ENCODE peak calls at places on chromosomes 16 and 17, in four cellular contexts. Q is IMR-90; J is CD8-positive, alpha-beta T cell; X is suprapubic skin. E is an unnamed sample. For H3K27me3, the result is how much of the 10 kb centered on the place peaks cover.

GRCh38 chr17:27630607-27631408 is at the start of gene LGALS9:
- DNase-seq in Q (peak), J (peak), X (no peak), E (no peak)

GRCh38 chr17:81691608-81692007 is 7.8 kb downstream of the HGS start:
- DNase-seq in Q (no peak), J (no peak), X (no peak), E (no peak)

GRCh38 chr17:49616546-49617205 is 41.0 kb downstream of the NXPH3 start:
- DNase-seq in Q (no peak), J (no peak), X (no peak), E (no peak)

GRCh38 chr17:76102944-76103273 is 678 bp downstream of the EXOC7 start:
- DNase-seq in Q (no peak), J (no peak), X (no peak), E (no peak)

GRCh38 chr17:78458739-78459335 is 80.4 kb downstream of the PGS1 start:
- DNase-seq in Q (no peak), J (no peak), X (no peak), E (no peak)

GRCh38 chr16:79089735-79090284 is 510.7 kb downstream of the MAF start:
- DNase-seq in Q (no peak), J (peak), X (no peak), E (no peak)

GRCh38 chr16:49437344-49437743 is 63.7 kb downstream of the C16orf78 start:
- DNase-seq in Q (no peak), J (no peak), X (peak), E (no peak)

GRCh38 chr17:83036666-83037065 is 42.7 kb upstream of the METRNL start:
- DNase-seq in Q (no peak), J (no peak), X (no peak), E (no peak)

GRCh38 chr17:20234266-20234665 is 225.1 kb downstream of the SPECC1 start:
- DNase-seq in Q (no peak), J (peak), X (no peak), E (no peak)

GRCh38 chr17:13273744-13274295 is 256.0 kb upstream of the ELAC2 start:
- DNase-seq in Q (peak), J (no peak), X (no peak), E (no peak)

GRCh38 chr16:89909777-89910716 is 8.6 kb upstream of the MC1R start:
- DNase-seq in Q (peak), J (peak), X (peak), E (no peak)

GRCh38 chr17:38448208-38448776 is 20.0 kb downstream of the ARHGAP23 start:
- DNase-seq in Q (peak), J (no peak), X (no peak), E (no peak)

GRCh38 chr16:927931-928330 is 42.9 kb downstream of the LMF1 start:
- DNase-seq in Q (no peak), J (no peak), X (no peak), E (no peak)

GRCh38 chr17:15502315-15503112 is 35.1 kb upstream of the CDRT4 start:
- DNase-seq in Q (peak), J (peak), X (peak), E (peak)

GRCh38 chr16:58048914-58049696 is 23.6 kb downstream of the MMP15 start:
- DNase-seq in Q (no peak), J (no peak), X (no peak), E (no peak)

GRCh38 chr16:6484931-6485330 is 847.7 kb upstream of the RBFOX1 start:
- DNase-seq in Q (no peak), J (no peak), X (no peak), E (no peak)

GRCh38 chr17:44105941-44106340 is 17.5 kb downstream of the HDAC5 start:
- DNase-seq in Q (no peak), J (no peak), X (no peak), E (no peak)

GRCh38 chr16:76108460-76108859 is 168.7 kb upstream of the CNTNAP4 start:
- DNase-seq in Q (no peak), J (no peak), X (no peak), E (no peak)

GRCh38 chr16:72291531-72291981 is 119.6 kb upstream of the PMFBP1 start:
- DNase-seq in Q (peak), J (no peak), X (no peak), E (no peak)

GRCh38 chr16:11909653-11910551 is 5.9 kb downstream of the GSPT1 start:
- DNase-seq in Q (peak), J (no peak), X (no peak), E (no peak)

GRCh38 chr17:28648698-28649097 is 3.7 kb upstream of the BLTP2 start:
- DNase-seq in Q (no peak), J (no peak), X (no peak), E (no peak)

GRCh38 chr17:77352996-77353395 is 212.2 kb downstream of the SEC14L1 start:
- DNase-seq in Q (no peak), J (no peak), X (no peak), E (no peak)

GRCh38 chr17:75271233-75271954 is 363 bp upstream of the MIF4GD start:
- DNase-seq in Q (no peak), J (peak), X (peak), E (no peak)

GRCh38 chr16:72068930-72069329 is 5.9 kb downstream of the HPR start:
- DNase-seq in Q (peak), J (no peak), X (no peak), E (no peak)

GRCh38 chr17:55286681-55287589 is 22.2 kb downstream of the HLF start:
- DNase-seq in Q (peak), J (no peak), X (no peak), E (no peak)

GRCh38 chr17:57868007-57868774 is 18.3 kb upstream of the MRPS23 start:
- DNase-seq in Q (peak), J (peak), X (peak), E (peak)

GRCh38 chr17:75771334-75772281 is 6.6 kb upstream of the GALK1 start:
- DNase-seq in Q (peak), J (no peak), X (peak), E (no peak)

GRCh38 chr17:43755389-43755875 is 3.2 kb downstream of the SOST start:
- DNase-seq in Q (peak), J (no peak), X (no peak), E (no peak)

GRCh38 chr17:19753661-19754463 is 5.8 kb upstream of the ALDH3A1 start:
- DNase-seq in Q (no peak), J (no peak), X (no peak), E (no peak)

GRCh38 chr17:9028632-9029570 is 7.6 kb downstream of the NTN1 start:
- DNase-seq in Q (no peak), J (no peak), X (no peak), E (no peak)

GRCh38 chr16:87458424-87458915 is 34.4 kb downstream of the ZCCHC14 start:
- DNase-seq in Q (no peak), J (no peak), X (no peak), E (no peak)

GRCh38 chr16:17359778-17360177 is 111.0 kb downstream of the XYLT1 start:
- DNase-seq in Q (peak), J (no peak), X (no peak), E (no peak)

GRCh38 chr17:61837175-61838051 is 25.9 kb downstream of the BRIP1 start:
- DNase-seq in Q (peak), J (peak), X (no peak), E (no peak)

GRCh38 chr17:64507418-64507766 is 615 bp downstream of the CEP95 start:
- DNase-seq in Q (peak), J (no peak), X (peak), E (no peak)

GRCh38 chr16:12119037-12119436 is 142.5 kb downstream of the SNX29 start:
- DNase-seq in Q (no peak), J (no peak), X (no peak), E (no peak)

GRCh38 chr17:68463211-68463990 is 6.1 kb upstream of the WIPI1 start:
- DNase-seq in Q (no peak), J (no peak), X (no peak), E (no peak)

GRCh38 chr17:68460715-68461114 is 3.4 kb upstream of the WIPI1 start:
- DNase-seq in Q (no peak), J (no peak), X (no peak), E (no peak)

GRCh38 chr17:68461589-68461988 is 4.3 kb upstream of the WIPI1 start:
- DNase-seq in Q (no peak), J (no peak), X (no peak), E (no peak)

GRCh38 chr17:68461122-68461539 is 3.8 kb upstream of the WIPI1 start:
- DNase-seq in Q (no peak), J (no peak), X (no peak), E (no peak)

GRCh38 chr17:68462381-68463210 is 5.3 kb upstream of the WIPI1 start:
- DNase-seq in Q (peak), J (peak), X (peak), E (no peak)
- H3K27ac ChIP-seq in Q (no peak), J (no peak), X (no peak), E (no peak)

DNA sequence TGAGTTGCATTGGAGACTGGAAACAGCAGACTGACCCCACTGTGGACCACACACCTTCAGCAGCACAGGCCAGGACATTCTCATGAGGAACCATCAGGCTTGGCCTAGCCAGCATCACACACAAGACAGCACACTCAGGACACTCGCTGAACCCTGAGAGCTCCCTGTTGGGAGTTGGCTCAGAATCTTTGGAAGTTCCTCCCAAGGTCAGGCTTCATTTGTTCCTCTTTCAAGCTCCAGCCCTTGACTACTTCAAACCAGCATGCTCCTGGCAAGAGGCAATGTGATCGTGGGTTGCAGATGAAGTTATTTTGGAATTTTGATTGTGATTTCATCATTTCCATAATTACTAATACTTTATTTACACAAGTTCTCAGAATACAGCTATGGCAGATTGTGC is 2.1 kb downstream of the MT1H start:
- DNase-seq in Q (peak), J (no peak), X (no peak), E (no peak)
- H3K27me3 ChIP-seq in Q (half or more), J (under half), X (under half), E (under half)

GRCh38 chr16:77723108-77723514 is 797 bp downstream of the NUDT7 start:
- DNase-seq in Q (peak), J (no peak), X (no peak), E (no peak)

GRCh38 chr16:77722315-77723107 is at the start of gene NUDT7:
- DNase-seq in Q (peak), J (peak), X (peak), E (peak)

GRCh38 chr16:77724174-77724573 is 1.9 kb downstream of the NUDT7 start:
- DNase-seq in Q (no peak), J (no peak), X (no peak), E (no peak)

GRCh38 chr16:77721752-77722314 is 481 bp upstream of the NUDT7 start:
- DNase-seq in Q (no peak), J (no peak), X (no peak), E (no peak)
- H3K4me3 ChIP-seq in Q (no peak), J (peak), X (peak), E (peak)

GRCh38 chr16:52497067-52497816 is 49.7 kb downstream of the TOX3 start:
- DNase-seq in Q (no peak), J (no peak), X (no peak), E (no peak)
- H3K27ac ChIP-seq in Q (no peak), J (no peak), X (no peak), E (no peak)

GRCh38 chr17:690346-690745 is 24.3 kb downstream of the VPS53 start:
- DNase-seq in Q (no peak), J (no peak), X (no peak), E (no peak)
- H3K27me3 ChIP-seq in Q (under half), J (under half), X (under half), E (under half)

DNA sequence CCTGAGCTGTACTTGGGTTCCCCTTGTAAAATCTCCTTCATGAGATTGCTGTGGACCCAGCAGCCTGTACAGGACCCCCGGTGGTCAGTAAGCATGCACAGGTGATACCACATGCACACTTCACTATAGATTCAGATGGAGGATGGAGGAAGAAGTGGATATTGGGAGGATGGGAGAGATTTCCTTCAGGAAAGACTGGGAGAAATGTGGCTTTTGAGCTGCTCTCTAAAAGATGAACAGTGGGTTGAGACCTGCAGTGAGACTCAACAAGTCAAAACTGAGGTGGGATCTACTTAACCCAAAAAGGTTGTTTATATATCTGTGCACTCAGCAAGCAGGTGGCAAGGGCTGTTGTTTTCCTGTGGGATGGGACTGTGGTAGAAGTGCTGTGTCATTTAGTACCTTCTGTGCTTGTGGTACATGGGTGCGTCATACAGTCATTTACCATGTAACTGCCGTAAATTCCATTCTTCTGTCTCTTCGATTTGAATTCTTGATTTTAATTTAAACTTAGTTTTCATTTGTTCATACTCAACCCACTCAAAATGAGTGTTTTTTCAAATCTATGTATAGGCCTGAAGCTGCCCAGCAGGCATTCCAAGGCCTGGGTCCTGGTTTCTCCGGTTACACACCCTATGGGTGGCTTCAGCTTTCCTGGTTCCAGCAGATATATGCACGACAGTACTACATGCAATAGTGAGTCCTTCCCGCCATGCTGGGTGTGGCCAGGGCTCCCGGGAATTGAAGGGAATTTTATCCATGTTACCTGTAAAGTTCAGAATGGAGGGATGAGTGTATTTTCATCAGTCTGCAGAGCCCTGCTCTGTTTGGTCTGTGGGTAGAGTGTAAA is 6.9 kb downstream of the HERPUD1 start:
- DNase-seq in Q (no peak), J (peak), X (no peak), E (no peak)
- H3K4me3 ChIP-seq in Q (no peak), J (no peak), X (no peak), E (no peak)

DNA sequence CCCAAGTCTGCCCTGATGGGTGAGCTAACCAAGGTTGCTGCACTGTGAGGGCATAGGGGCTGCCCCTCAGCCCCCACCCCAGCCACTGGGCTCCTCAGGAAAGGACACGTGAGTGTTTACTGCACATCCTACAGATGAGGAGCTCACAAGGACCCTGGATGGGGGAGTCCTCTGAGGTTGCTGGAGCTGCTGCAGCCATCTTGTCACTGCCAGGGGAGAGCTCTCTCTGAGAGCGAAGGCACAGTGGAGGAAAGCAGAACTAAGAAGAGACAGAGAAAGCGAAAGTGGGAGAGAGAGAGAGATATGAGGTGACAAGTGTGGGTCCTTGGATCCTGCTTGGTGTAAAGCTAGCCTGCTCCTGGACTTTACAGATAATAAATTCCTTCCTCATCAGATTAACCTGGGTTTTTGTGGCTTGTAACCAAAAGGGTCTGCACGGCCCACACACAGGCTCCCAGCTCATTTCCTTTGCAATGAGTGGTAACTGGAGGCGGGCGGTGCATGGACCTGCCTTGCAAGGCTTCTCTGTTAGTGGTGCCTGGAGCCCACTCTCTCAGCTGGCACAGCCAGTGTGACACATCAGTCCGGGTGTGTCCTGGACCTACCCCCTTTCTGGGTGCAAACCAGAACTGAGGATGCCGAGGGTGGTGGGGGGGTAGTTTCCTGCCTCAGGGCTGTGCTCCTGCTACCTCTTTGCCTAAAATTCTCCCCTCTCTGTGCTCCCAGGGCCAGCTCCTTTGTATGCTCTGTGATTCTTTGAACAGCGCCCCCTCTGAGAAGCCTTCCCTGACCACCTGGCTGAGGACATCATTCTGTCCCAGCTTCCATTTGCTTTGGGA is 14.2 kb downstream of the SNX20 start:
- DNase-seq in Q (no peak), J (peak), X (no peak), E (no peak)
- H3K27ac ChIP-seq in Q (no peak), J (peak), X (no peak), E (no peak)

GRCh38 chr17:70613681-70614080 is 444.3 kb downstream of the KCNJ2 start:
- DNase-seq in Q (no peak), J (no peak), X (no peak), E (no peak)

GRCh38 chr17:70608957-70609356 is 439.6 kb downstream of the KCNJ2 start:
- DNase-seq in Q (no peak), J (no peak), X (no peak), E (no peak)

GRCh38 chr17:70608193-70608592 is 438.9 kb downstream of the KCNJ2 start:
- DNase-seq in Q (no peak), J (no peak), X (no peak), E (no peak)

GRCh38 chr17:70609566-70609965 is 440.2 kb downstream of the KCNJ2 start:
- DNase-seq in Q (no peak), J (no peak), X (no peak), E (no peak)

GRCh38 chr17:70610161-70610560 is 440.8 kb downstream of the KCNJ2 start:
- DNase-seq in Q (no peak), J (no peak), X (no peak), E (no peak)
- H3K27me3 ChIP-seq in Q (under half), J (under half), X (under half), E (under half)

GRCh38 chr16:85117418-85117817 is 5.1 kb upstream of the CIBAR2 start:
- DNase-seq in Q (no peak), J (no peak), X (no peak), E (no peak)

GRCh38 chr16:85112364-85112763 is at the start of gene CIBAR2:
- DNase-seq in Q (no peak), J (no peak), X (no peak), E (no peak)

GRCh38 chr16:85113168-85113733 is 979 bp upstream of the CIBAR2 start:
- DNase-seq in Q (no peak), J (no peak), X (no peak), E (no peak)

GRCh38 chr16:85113913-85114312 is 1.6 kb upstream of the CIBAR2 start:
- DNase-seq in Q (no peak), J (no peak), X (no peak), E (no peak)

DNA sequence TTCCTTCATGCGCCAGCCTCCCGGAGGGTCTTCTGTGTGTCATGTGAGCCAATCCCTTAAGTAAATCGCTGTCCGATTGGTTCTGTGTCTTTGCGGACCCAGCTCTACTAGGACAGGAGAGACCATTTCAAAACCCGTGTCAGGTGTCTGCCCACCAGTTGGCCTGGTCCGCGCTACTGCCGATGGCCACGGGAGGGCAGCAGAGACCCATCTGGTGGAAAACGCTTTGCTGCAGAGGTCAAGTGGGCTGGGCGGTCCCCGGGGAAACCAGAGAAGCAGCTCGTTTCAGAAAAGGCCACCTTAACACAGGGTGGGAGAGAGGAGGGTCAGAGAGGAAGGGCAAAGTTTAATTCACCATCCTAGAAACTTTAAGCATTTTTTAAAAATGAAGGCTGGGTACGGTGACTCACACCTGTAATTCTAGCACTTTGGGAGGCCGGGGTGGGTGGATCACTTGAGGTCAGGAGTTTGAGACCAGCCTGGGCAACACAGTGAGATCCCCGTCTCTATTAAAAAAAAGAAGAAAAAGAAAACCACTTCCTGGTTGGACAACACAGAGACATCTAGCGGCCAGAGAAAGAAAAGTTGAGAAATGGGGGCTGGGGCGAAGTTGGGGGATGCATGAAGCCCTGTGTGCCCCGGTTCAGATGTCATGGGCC is 2.8 kb upstream of the CIBAR2 start:
- DNase-seq in Q (peak), J (peak), X (peak), E (peak)
- H3K4me3 ChIP-seq in Q (no peak), J (no peak), X (no peak), E (peak)

DNA sequence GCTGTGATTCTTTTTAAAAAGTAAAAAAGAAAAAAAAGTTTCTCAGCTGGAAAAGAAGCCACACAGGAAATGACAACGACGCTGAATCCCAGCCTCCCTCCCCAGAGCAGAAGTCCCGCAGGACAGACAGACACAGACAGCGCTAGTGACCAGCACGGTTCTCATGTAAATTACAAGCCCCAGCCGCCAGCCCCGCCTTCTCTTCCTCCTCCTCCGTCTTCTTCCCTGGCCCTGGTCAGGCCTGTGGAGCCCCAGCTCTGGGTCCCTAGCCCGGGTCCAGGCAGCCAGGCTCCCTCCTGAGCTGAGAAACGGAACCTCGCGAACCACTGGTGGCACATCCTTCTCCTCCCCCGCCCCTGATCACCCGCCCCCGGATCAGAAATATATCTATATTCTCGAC is 7.0 kb upstream of the IL17C start:
- DNase-seq in Q (no peak), J (no peak), X (no peak), E (no peak)
- H3K27ac ChIP-seq in Q (no peak), J (no peak), X (no peak), E (no peak)